ENCODE peak calls at places on chromosomes 13 and 19, in four cellular contexts. I is right lobe of liver, U is uterus, K is breast epithelium. J is an unnamed sample.

GRCh38 chr13:100545684-100546061 is 42.9 kb downstream of the GGACT start:
- DNase-seq in I (no peak), U (no peak), K (no peak), J (no peak)

GRCh38 chr13:111857336-111857735 is 209.6 kb upstream of the SOX1 start:
- DNase-seq in I (peak; percentile 36), U (no peak), K (no peak), J (no peak)

GRCh38 chr19:12090807-12091206 is 26.3 kb downstream of the ZNF844 start:
- DNase-seq in I (peak; percentile 49), U (peak; percentile 52), K (peak; percentile 22), J (no peak)

GRCh38 chr19:43552616-43553015 is 19.6 kb downstream of the ZNF575 start:
- DNase-seq in I (no peak), U (no peak), K (no peak), J (no peak)

GRCh38 chr13:110869805-110870706 is 44.8 kb downstream of the ANKRD10 start:
- DNase-seq in I (no peak), U (peak; percentile 98), K (peak; percentile 90), J (peak; percentile 57)

GRCh38 chr13:35876601-35877000 is 254.6 kb downstream of the DCLK1 start:
- DNase-seq in I (no peak), U (no peak), K (no peak), J (no peak)

GRCh38 chr13:33493672-33494365 is 208.3 kb upstream of the STARD13 start:
- DNase-seq in I (peak; percentile 49), U (no peak), K (no peak), J (no peak)

GRCh38 chr19:5667751-5668271 is 12.5 kb downstream of the MICOS13 start:
- DNase-seq in I (no peak), U (no peak), K (no peak), J (no peak)

GRCh38 chr19:5074830-5075394 is 106.0 kb downstream of the KDM4B start:
- DNase-seq in I (no peak), U (no peak), K (no peak), J (no peak)

GRCh38 chr19:8659905-8660304 is 29.5 kb downstream of the NFILZ start:
- DNase-seq in I (no peak), U (no peak), K (no peak), J (no peak)

GRCh38 chr19:2079076-2079864 is 16.9 kb downstream of the MOB3A start:
- DNase-seq in I (peak; percentile 48), U (no peak), K (no peak), J (no peak)

GRCh38 chr13:35964764-35965163 is 166.4 kb downstream of the DCLK1 start:
- DNase-seq in I (no peak), U (no peak), K (no peak), J (no peak)

GRCh38 chr13:85798999-85799646 is at the start of gene SLITRK6:
- DNase-seq in I (no peak), U (no peak), K (no peak), J (no peak)

GRCh38 chr19:39053276-39054090 is 21.1 kb upstream of the FBXO27 start:
- DNase-seq in I (peak; percentile 56), U (no peak), K (no peak), J (no peak)

GRCh38 chr19:44776402-44777096 is 1.1 kb upstream of the CBLC start:
- DNase-seq in I (no peak), U (no peak), K (peak; percentile 83), J (no peak)

GRCh38 chr19:40578442-40578908 is 1.8 kb downstream of the SHKBP1 start:
- DNase-seq in I (no peak), U (no peak), K (no peak), J (no peak)

GRCh38 chr19:56740478-56740877 is 68.9 kb upstream of the ZNF835 start:
- DNase-seq in I (no peak), U (no peak), K (no peak), J (no peak)

GRCh38 chr19:8087876-8088275 is 35.3 kb downstream of the CCL25 start:
- DNase-seq in I (no peak), U (no peak), K (no peak), J (no peak)

GRCh38 chr19:54096642-54097106 is 3.9 kb downstream of the OSCAR start:
- DNase-seq in I (no peak), U (no peak), K (no peak), J (no peak)

GRCh38 chr13:96052655-96053002 is 572 bp downstream of the UGGT2 start:
- DNase-seq in I (no peak), U (no peak), K (no peak), J (no peak)

GRCh38 chr19:12984683-12985048 is 10.6 kb upstream of the NFIX start:
- DNase-seq in I (no peak), U (no peak), K (no peak), J (no peak)

GRCh38 chr19:2627319-2627829 is 75.1 kb downstream of the GNG7 start:
- DNase-seq in I (peak; percentile 93), U (peak; percentile 53), K (peak; percentile 88), J (peak; percentile 63)

GRCh38 chr19:18496167-18496979 is 25.5 kb downstream of the ELL start:
- DNase-seq in I (peak; percentile 87), U (no peak), K (no peak), J (no peak)

GRCh38 chr13:22455036-22455435 is 725.7 kb upstream of the SGCG start:
- DNase-seq in I (no peak), U (no peak), K (no peak), J (no peak)

DNA sequence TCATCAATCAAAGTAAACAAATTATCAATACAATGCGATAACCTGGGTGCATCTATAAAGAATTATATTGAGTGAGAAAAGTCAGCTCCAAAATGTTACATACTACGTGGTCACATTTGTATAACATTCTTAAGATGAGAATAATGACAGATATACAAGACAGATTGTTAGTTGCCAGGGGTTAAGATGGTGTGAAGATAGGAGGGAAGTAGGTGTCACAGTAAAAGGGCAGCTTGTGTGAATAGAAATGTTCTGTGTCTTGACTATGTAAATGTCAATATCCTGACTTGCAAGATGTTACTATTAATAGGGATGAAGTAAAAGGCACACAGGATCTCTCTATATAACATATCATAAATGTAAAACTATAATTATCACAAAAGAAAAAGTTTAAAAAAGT is 611.2 kb upstream of the SPRY2 start:
- DNase-seq in I (no peak), U (no peak), K (no peak), J (no peak)
- H3K27me3 ChIP-seq in I (no peaks in the 10 kb centered on the region), U (no peaks in the 10 kb centered on the region), K (no peaks in the 10 kb centered on the region), J (no peaks in the 10 kb centered on the region)

DNA sequence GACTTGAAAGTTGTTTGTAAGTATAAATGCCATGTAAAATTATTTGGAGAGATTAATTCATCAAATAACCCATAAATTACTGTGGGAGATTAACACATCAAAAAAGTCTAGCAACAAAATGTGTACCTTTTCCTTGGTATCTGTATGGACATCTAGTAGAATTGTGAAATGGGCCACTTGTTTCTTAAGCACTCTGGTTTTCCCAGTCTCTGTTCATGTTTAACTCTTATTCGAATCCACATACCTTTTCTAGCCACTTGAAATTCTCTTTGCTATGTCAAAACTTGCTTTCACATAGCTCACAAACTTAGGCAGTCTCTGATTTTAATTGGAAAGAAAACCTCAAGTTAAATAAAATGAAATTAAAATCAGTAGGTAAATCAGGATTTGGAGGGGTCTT is 470.6 kb downstream of the LMO7 start:
- DNase-seq in I (no peak), U (no peak), K (no peak), J (no peak)
- TF ChIP-seq POLR2A in I (no peak), U (no peak), K (no peak), J (no peak)

GRCh38 chr13:109708014-109708617 is 78.3 kb downstream of the IRS2 start:
- DNase-seq in I (no peak), U (no peak), K (no peak), J (no peak)

GRCh38 chr13:109706015-109706715 is 80.2 kb downstream of the IRS2 start:
- DNase-seq in I (no peak), U (no peak), K (no peak), J (no peak)

GRCh38 chr13:109704771-109705628 is 81.4 kb downstream of the IRS2 start:
- DNase-seq in I (peak; percentile 93), U (peak; percentile 26), K (no peak), J (no peak)

GRCh38 chr13:109703250-109703649 is 83.1 kb downstream of the IRS2 start:
- DNase-seq in I (no peak), U (no peak), K (no peak), J (no peak)

DNA sequence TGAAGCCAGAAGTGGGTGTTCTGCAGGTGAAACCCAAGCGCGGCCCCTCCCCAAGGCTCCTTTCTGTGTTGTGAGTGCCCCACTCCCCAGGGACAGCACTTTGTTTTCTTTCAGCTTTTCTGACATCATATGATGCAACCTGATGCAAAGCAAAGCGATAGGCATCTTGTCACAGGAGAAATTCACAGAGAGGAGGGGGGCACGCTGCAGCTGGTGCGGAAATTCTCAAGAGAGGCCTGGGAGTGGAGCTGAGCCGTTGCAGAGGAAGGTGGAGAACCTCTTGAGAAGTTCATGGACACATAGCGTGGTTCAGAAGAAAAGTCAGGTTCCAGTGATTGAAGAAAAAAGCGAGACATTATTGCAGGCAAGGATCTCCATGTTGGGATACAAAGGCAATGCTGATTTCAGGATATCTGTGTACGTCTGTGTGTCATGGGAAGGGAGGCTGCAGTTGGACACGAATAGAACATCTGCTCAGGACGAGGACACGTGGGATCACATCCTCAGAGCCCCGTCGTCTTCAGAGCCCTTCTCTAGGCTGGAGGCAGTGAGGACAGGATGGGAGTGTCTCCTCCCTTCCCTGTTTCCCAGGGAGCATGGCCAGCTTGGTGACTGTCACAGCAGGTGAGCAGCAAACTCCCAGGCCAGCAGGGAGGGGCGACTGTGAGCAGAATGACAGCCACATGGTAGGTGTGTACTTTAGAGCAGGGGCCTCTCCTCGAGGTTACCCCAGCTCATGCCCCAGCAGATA is 79.2 kb downstream of the IRS2 start:
- DNase-seq in I (no peak), U (no peak), K (no peak), J (no peak)
- H3K27me3 ChIP-seq in I (no peaks in the 10 kb centered on the region), U (no peaks in the 10 kb centered on the region), K (no peaks in the 10 kb centered on the region), J (peaks cover 10% of the 10 kb centered on the region)

GRCh38 chr13:112983428-112984196 is 14.6 kb downstream of the MCF2L start:
- DNase-seq in I (no peak), U (no peak), K (no peak), J (no peak)

GRCh38 chr13:112984501-112984900 is 15.5 kb downstream of the MCF2L start:
- DNase-seq in I (no peak), U (no peak), K (no peak), J (no peak)

GRCh38 chr13:112985803-112986408 is 16.9 kb downstream of the MCF2L start:
- DNase-seq in I (no peak), U (no peak), K (no peak), J (no peak)

GRCh38 chr13:112986470-112986869 is 17.5 kb downstream of the MCF2L start:
- DNase-seq in I (no peak), U (no peak), K (no peak), J (no peak)

DNA sequence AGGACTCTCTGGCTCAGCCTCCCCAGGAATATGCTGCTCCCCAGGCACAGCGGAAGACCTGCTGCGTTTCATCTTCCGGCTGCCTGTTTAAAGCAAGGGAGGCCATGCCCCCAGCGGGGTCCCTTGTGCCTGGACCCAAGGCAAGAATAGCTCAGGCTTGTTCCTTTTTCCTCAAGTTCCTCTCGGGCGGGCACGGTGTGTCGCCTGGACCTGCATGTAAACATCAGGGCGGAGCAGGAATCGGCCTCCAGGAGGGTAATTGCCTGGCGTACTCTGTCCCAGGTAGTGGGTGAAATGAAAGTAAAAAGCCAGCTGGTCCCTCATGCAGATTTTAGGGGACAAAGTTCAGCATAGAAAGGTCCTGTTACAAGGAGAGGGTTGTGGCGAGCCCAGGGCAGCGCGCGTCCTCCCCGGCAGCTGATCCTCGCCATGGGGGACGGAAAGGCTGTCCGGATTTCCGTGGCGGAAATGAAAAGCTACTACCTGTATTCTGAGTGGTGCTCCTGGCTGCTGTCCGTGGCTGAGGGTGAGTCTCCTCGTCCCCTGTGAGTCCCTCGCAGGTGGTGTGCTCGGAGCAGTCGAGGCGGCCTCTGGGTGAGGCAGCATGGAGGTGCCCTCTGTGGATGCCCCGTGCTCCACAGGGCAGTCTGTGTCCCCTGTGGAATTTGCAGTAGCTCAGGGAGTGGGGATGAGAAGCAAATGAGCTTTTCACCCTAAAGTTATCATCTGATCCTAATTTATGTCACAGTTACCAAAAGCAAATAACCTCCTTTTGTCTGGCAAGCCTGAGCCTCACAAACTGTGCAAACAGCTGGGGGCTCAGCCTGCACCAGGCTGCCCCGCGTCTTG is 16.2 kb downstream of the MCF2L start:
- DNase-seq in I (peak; percentile 67), U (no peak), K (no peak), J (no peak)
- TF ChIP-seq POLR2A in I (peak; percentile 11), U (no peak), K (no peak), J (no peak)

J was measured in esophagus squamous epithelium.